ENCODE peak calls at places on chromosomes 13 and 19, in ten cellular contexts. O is RPMI8226; Y is stimulated activated CD8-positive, alpha-beta memory T cell treated with anti-CD3 and anti-CD28 coated beads, Interleukin-4, amount 100 ng/mL, for 24 hours; U is GM20000; H is Ammon's horn; W is uterus; C is C1 segment of cervical spinal cord; D is IMR-90; S is DMS 273 treated with DMSO at 0.1 percent for 48 hours; E is activated naive CD8-positive, alpha-beta T cell treated with anti-CD3 and anti-CD28 coated beads, Interleukin-2, amount 50 U/mL, for 24 hours. T is an unnamed sample.

GRCh38 chr19:21023901-21024300 is 3.4 kb downstream of the ZNF430 start:
- DNase-seq in U (no peak), H (no peak), D (peak), W (no peak), O (no peak), E (no peak), C (no peak), Y (no peak), S (no peak), T (no peak)

GRCh38 chr19:1374250-1374577 is 9.5 kb upstream of the NDUFS7 start:
- DNase-seq in H (no peak), C (no peak), O (no peak), Y (no peak), S (no peak), U (no peak), D (no peak), W (no peak), E (no peak), T (no peak)

GRCh38 chr19:38424272-38424671 is 1.7 kb downstream of the RASGRP4 start:
- DNase-seq in H (no peak), D (no peak), U (no peak), O (no peak), Y (no peak), S (no peak), C (no peak), E (no peak), W (no peak), T (no peak)

GRCh38 chr13:35763805-35764170 is 287.3 kb upstream of the MAB21L1 start:
- DNase-seq in O (no peak), C (no peak), Y (no peak), H (no peak), S (no peak), U (no peak), W (no peak), E (no peak), D (no peak), T (no peak)

GRCh38 chr19:54633401-54633800 is 3.1 kb downstream of the LILRB1 start:
- DNase-seq in Y (no peak), C (no peak), H (no peak), E (no peak), S (no peak), W (no peak), O (no peak), D (no peak), U (peak), T (no peak)

GRCh38 chr13:77831870-77832269 is 86.8 kb downstream of the EDNRB start:
- DNase-seq in O (no peak), U (no peak), H (no peak), S (no peak), C (no peak), D (no peak), E (no peak), W (no peak), Y (no peak), T (no peak)

GRCh38 chr19:4449826-4450075 is 7.8 kb downstream of the UBXN6 start:
- DNase-seq in O (no peak), W (no peak), H (no peak), Y (no peak), E (no peak), U (no peak), D (no peak), C (no peak), S (no peak), T (no peak)

GRCh38 chr13:41456768-41457588 is at the start of gene RGCC:
- DNase-seq in Y (peak), S (peak), W (peak), C (peak), H (peak), D (peak), U (peak), O (no peak), E (peak), T (peak)

GRCh38 chr13:79500829-79501228 is 19.9 kb downstream of the NDFIP2 start:
- DNase-seq in D (no peak), Y (no peak), C (no peak), W (no peak), O (no peak), H (no peak), U (no peak), E (no peak), S (no peak), T (no peak)

GRCh38 chr13:98664047-98664446 is 87.1 kb upstream of the STK24 start:
- DNase-seq in W (no peak), D (peak), H (peak), U (no peak), S (no peak), O (no peak), E (peak), C (no peak), Y (peak), T (no peak)

GRCh38 chr13:49629196-49629938 is 1.1 kb downstream of the ARL11 start:
- DNase-seq in E (no peak), H (no peak), S (no peak), D (no peak), O (no peak), W (no peak), U (no peak), C (no peak), Y (no peak), T (no peak)

GRCh38 chr13:113110048-113110851 is 4.7 kb downstream of the F7 start:
- DNase-seq in D (no peak), E (peak), C (no peak), Y (peak), U (no peak), H (no peak), W (no peak), O (no peak), S (no peak), T (peak)

GRCh38 chr19:35013047-35013819 is 13.1 kb downstream of the GRAMD1A start:
- DNase-seq in C (peak), O (peak), E (peak), S (no peak), U (peak), D (peak), Y (peak), H (peak), W (peak), T (peak)

GRCh38 chr19:53898680-53899341 is 10.3 kb upstream of the CACNG7 start:
- DNase-seq in D (no peak), E (no peak), Y (no peak), H (no peak), C (no peak), O (peak), S (no peak), U (no peak), W (no peak), T (no peak)

GRCh38 chr19:16252459-16253205 is 54.9 kb downstream of the AP1M1 start:
- DNase-seq in C (no peak), U (no peak), D (no peak), O (peak), W (no peak), E (no peak), H (peak), S (no peak), Y (no peak), T (peak)

GRCh38 chr13:111066544-111066943 is 48.6 kb upstream of the ARHGEF7 start:
- DNase-seq in E (no peak), C (no peak), S (no peak), W (no peak), O (no peak), H (no peak), D (no peak), U (peak), Y (no peak), T (no peak)

GRCh38 chr19:6229951-6230712 is 49.6 kb downstream of the MLLT1 start:
- DNase-seq in Y (no peak), W (no peak), D (no peak), C (no peak), S (no peak), U (no peak), H (no peak), E (no peak), O (no peak), T (peak)

GRCh38 chr19:38941979-38942378 is 11.2 kb downstream of the MRPS12 start:
- DNase-seq in U (no peak), E (no peak), W (no peak), C (no peak), Y (no peak), O (no peak), D (no peak), H (no peak), S (no peak), T (no peak)

GRCh38 chr19:55600336-55601028 is 394 bp downstream of the ZNF524 start:
- DNase-seq in Y (peak), S (peak), C (peak), E (peak), D (peak), U (no peak), O (no peak), W (peak), H (peak), T (no peak)

GRCh38 chr19:47369923-47370625 is 21.0 kb downstream of the DHX34 start:
- DNase-seq in O (no peak), C (no peak), Y (no peak), E (no peak), W (no peak), H (no peak), D (peak), U (no peak), S (no peak), T (no peak)

GRCh38 chr13:111262281-111262680 is 58.2 kb upstream of the TEX29 start:
- DNase-seq in W (no peak), S (no peak), Y (no peak), H (no peak), O (no peak), E (no peak), U (no peak), C (no peak), D (no peak), T (no peak)

GRCh38 chr19:49843265-49843664 is 7.7 kb upstream of the PTOV1 start:
- DNase-seq in Y (no peak), S (no peak), W (no peak), C (no peak), D (no peak), H (no peak), U (no peak), E (no peak), O (no peak), T (no peak)

GRCh38 chr19:4062576-4063368 is 3.9 kb downstream of the ZBTB7A start:
- DNase-seq in C (no peak), D (no peak), W (peak), H (no peak), Y (no peak), E (no peak), U (no peak), O (no peak), S (no peak), T (no peak)

GRCh38 chr19:7857727-7858701 is 16.2 kb downstream of the PRR36 start:
- DNase-seq in Y (no peak), H (no peak), S (no peak), U (no peak), E (no peak), C (no peak), W (no peak), D (no peak), O (no peak), T (no peak)

GRCh38 chr13:59464926-59465325 is 698.8 kb downstream of the DIAPH3 start:
- DNase-seq in H (no peak), S (no peak), D (no peak), W (no peak), E (no peak), Y (no peak), C (no peak), U (no peak), O (no peak), T (no peak)

GRCh38 chr13:90121784-90122183 is 1225.7 kb upstream of the MIR17HG start:
- DNase-seq in S (no peak), C (no peak), O (no peak), D (no peak), U (no peak), E (no peak), H (no peak), W (no peak), Y (no peak), T (no peak)

GRCh38 chr13:74919914-74920313 is 562.1 kb downstream of the TBC1D4 start:
- DNase-seq in W (no peak), H (no peak), Y (no peak), U (no peak), D (no peak), E (no peak), C (no peak), S (no peak), O (no peak), T (no peak)

GRCh38 chr13:37129867-37130266 is 24.4 kb upstream of the CSNK1A1L start:
- DNase-seq in O (no peak), H (no peak), C (no peak), U (no peak), W (no peak), E (no peak), S (no peak), Y (no peak), D (no peak), T (no peak)

GRCh38 chr19:33482486-33482885 is 39.1 kb downstream of the PEPD start:
- DNase-seq in H (no peak), U (no peak), S (no peak), Y (no peak), W (no peak), O (no peak), D (peak), C (no peak), E (no peak), T (no peak)

GRCh38 chr13:49858183-49858856 is 65.8 kb upstream of the KPNA3 start:
- DNase-seq in C (no peak), S (no peak), Y (no peak), O (no peak), D (peak), U (no peak), H (no peak), E (no peak), W (no peak), T (no peak)

GRCh38 chr19:49847731-49848696 is 2.9 kb upstream of the PTOV1 start:
- DNase-seq in H (no peak), Y (no peak), D (peak), U (no peak), S (no peak), C (no peak), W (no peak), O (peak), E (no peak), T (no peak)

GRCh38 chr19:9940778-9941177 is 4.5 kb upstream of the OLFM2 start:
- DNase-seq in U (no peak), S (no peak), H (no peak), O (no peak), E (no peak), W (no peak), C (no peak), D (peak), Y (no peak), T (no peak)

GRCh38 chr19:16051254-16052025 is 24.9 kb upstream of the TPM4 start:
- DNase-seq in W (no peak), H (no peak), E (no peak), D (no peak), S (no peak), O (peak), Y (no peak), U (no peak), C (no peak), T (no peak)

GRCh38 chr19:40555978-40556689 is 20.5 kb upstream of the SHKBP1 start:
- DNase-seq in S (no peak), W (no peak), Y (no peak), E (no peak), H (no peak), O (no peak), D (no peak), C (no peak), U (no peak), T (no peak)

GRCh38 chr13:30978981-30979956 is 46.8 kb downstream of the TEX26 start:
- DNase-seq in O (peak), E (peak), H (peak), C (no peak), U (no peak), W (no peak), D (no peak), Y (peak), S (no peak), T (peak)

GRCh38 chr13:24644051-24644450 is 36.2 kb upstream of the ATP12A start:
- DNase-seq in C (no peak), S (no peak), H (no peak), W (no peak), E (no peak), O (no peak), Y (no peak), U (no peak), D (peak), T (no peak)